ENCODE peak calls at places on chromosome 20, in four cellular contexts. F, L, Y and E are unnamed samples.

GRCh38 chr20:34112600-34113061 is 588 bp upstream of the EIF2S2 start:
- DNase-seq in F (no peak), L (no peak), Y (no peak), E (no peak)

GRCh38 chr20:31570735-31571617 is 34.1 kb upstream of the ID1 start:
- DNase-seq in L (no peak), F (peak), Y (no peak), E (no peak)

GRCh38 chr20:13430346-13431002 is 208.3 kb downstream of the TASP1 start:
- DNase-seq in F (no peak), L (no peak), Y (no peak), E (no peak)

GRCh38 chr20:58106143-58106750 is 122.2 kb downstream of the ANKRD60 start:
- DNase-seq in L (no peak), Y (no peak), F (no peak), E (no peak)

GRCh38 chr20:24698706-24699206 is 229.3 kb downstream of the SYNDIG1 start:
- DNase-seq in Y (no peak), F (no peak), L (no peak), E (no peak)

GRCh38 chr20:40160151-40160550 is 528.9 kb downstream of the MAFB start:
- DNase-seq in F (peak), L (peak), Y (no peak), E (peak)

GRCh38 chr20:5657190-5657872 is 92.9 kb upstream of the SHLD1 start:
- DNase-seq in F (no peak), Y (no peak), L (peak), E (no peak)

GRCh38 chr20:59670786-59671492 is 66.6 kb downstream of the PHACTR3 start:
- DNase-seq in F (no peak), L (no peak), Y (no peak), E (no peak)

GRCh38 chr20:56439784-56440291 is 27.8 kb downstream of the CASS4 start:
- DNase-seq in F (no peak), Y (no peak), L (peak), E (no peak)

GRCh38 chr20:38790210-38791053 is 15.1 kb upstream of the PPP1R16B start:
- DNase-seq in F (no peak), Y (no peak), L (no peak), E (no peak)

GRCh38 chr20:21739682-21740081 is 34.2 kb downstream of the PAX1 start:
- DNase-seq in L (no peak), Y (no peak), F (no peak), E (no peak)

GRCh38 chr20:52959125-52959524 is 13.0 kb upstream of the TSHZ2 start:
- DNase-seq in F (no peak), L (no peak), Y (no peak), E (no peak)

GRCh38 chr20:51198238-51198637 is 175.3 kb upstream of the KCNG1 start:
- DNase-seq in L (no peak), Y (no peak), F (no peak), E (no peak)

GRCh38 chr20:15616626-15617025 is 956.6 kb downstream of the KIF16B start:
- DNase-seq in Y (no peak), F (no peak), L (peak), E (no peak)

GRCh38 chr20:41004561-41005360 is 23.9 kb upstream of the TOP1 start:
- DNase-seq in F (no peak), Y (no peak), L (no peak), E (no peak)

GRCh38 chr20:56788041-56788670 is 159.1 kb downstream of the TFAP2C start:
- DNase-seq in F (no peak), L (peak), Y (no peak), E (no peak)

GRCh38 chr20:24384865-24385264 is 84.6 kb upstream of the SYNDIG1 start:
- DNase-seq in L (no peak), F (no peak), Y (no peak), E (no peak)

GRCh38 chr20:32535953-32536823 is 48.9 kb downstream of the NOL4L start:
- DNase-seq in Y (no peak), F (no peak), L (no peak), E (peak)

GRCh38 chr20:8250539-8251200 is 118.6 kb downstream of the PLCB1 start:
- DNase-seq in L (no peak), F (no peak), Y (no peak), E (no peak)

GRCh38 chr20:32495217-32495565 is 89.9 kb downstream of the NOL4L start:
- DNase-seq in L (no peak), Y (no peak), F (no peak), E (no peak)

GRCh38 chr20:20360464-20360863 is 7.4 kb upstream of the INSM1 start:
- DNase-seq in F (no peak), L (peak), Y (no peak), E (no peak)

GRCh38 chr20:2691663-2692035 is 931 bp upstream of the EBF4 start:
- DNase-seq in L (no peak), F (no peak), Y (no peak), E (no peak)

GRCh38 chr20:19890358-19891117 is 126.6 kb upstream of the NAA20 start:
- DNase-seq in F (no peak), L (no peak), Y (no peak), E (no peak)

GRCh38 chr20:42097741-42098140 is 479.6 kb upstream of the CHD6 start:
- DNase-seq in L (no peak), Y (no peak), F (no peak), E (no peak)

GRCh38 chr20:43917380-43917779 is 2.7 kb downstream of the TOX2 start:
- DNase-seq in F (no peak), L (no peak), Y (no peak), E (no peak)

GRCh38 chr20:13325033-13325432 is 104.0 kb downstream of the ISM1 start:
- DNase-seq in L (no peak), Y (no peak), F (no peak), E (peak)

GRCh38 chr20:8424010-8424409 is 291.9 kb downstream of the PLCB1 start:
- DNase-seq in Y (no peak), L (no peak), F (no peak), E (no peak)

GRCh38 chr20:47346172-47346571 is 10.3 kb downstream of the ZMYND8 start:
- DNase-seq in F (no peak), L (no peak), Y (no peak), E (no peak)

GRCh38 chr20:24461848-24462247 is 7.6 kb upstream of the SYNDIG1 start:
- DNase-seq in F (no peak), Y (no peak), L (no peak), E (no peak)

GRCh38 chr20:34532751-34533150 is 16.5 kb downstream of the DYNLRB1 start:
- DNase-seq in Y (no peak), F (no peak), L (no peak), E (no peak)

GRCh38 chr20:31990958-31991705 is 19.1 kb upstream of the CCM2L start:
- DNase-seq in L (no peak), F (no peak), Y (no peak), E (no peak)

GRCh38 chr20:59051666-59052065 is 9.1 kb upstream of the PRELID3B start:
- DNase-seq in L (no peak), F (no peak), Y (no peak), E (no peak)

GRCh38 chr20:835220-836045 is 1.9 kb downstream of the FAM110A start:
- DNase-seq in Y (no peak), L (no peak), F (no peak), E (no peak)